ENCODE peak calls at places on chromosomes 2 and 18, in ten cellular contexts. One of them, this sample, is unnamed.

GRCh38 chr2:10163498-10164486 is 41.3 kb downstream of the RRM2 start:
- DNase-seq in ELR: peak; percentile 61
- DNase-seq in activated CD4-positive, alpha-beta T cell treated with anti-CD3 and anti-CD28 coated beads, Interleukin-2, amount 50 U/mL, for 1 hour: no peak
- DNase-seq in H54: no peak
- DNase-seq in astrocyte of the cerebellum: no peak
- DNase-seq in T-helper 2 cell: no peak
- DNase-seq in EL: peak; percentile 34
- DNase-seq in AML-193: no peak
- DNase-seq in stimulated activated CD8-positive, alpha-beta memory T cell treated with anti-CD3 and anti-CD28 coated beads, Interleukin-4, amount 100 ng/mL, for 4 hours: no peak
- DNase-seq in neural crest cell: no peak
- DNase-seq in this sample: no peak

GRCh38 chr2:15400240-15400826 is 160.8 kb downstream of the NBAS start:
- DNase-seq in ELR: no peak
- DNase-seq in activated CD4-positive, alpha-beta T cell treated with anti-CD3 and anti-CD28 coated beads, Interleukin-2, amount 50 U/mL, for 1 hour: no peak
- DNase-seq in H54: no peak
- DNase-seq in astrocyte of the cerebellum: no peak
- DNase-seq in T-helper 2 cell: no peak
- DNase-seq in EL: no peak
- DNase-seq in AML-193: no peak
- DNase-seq in stimulated activated CD8-positive, alpha-beta memory T cell treated with anti-CD3 and anti-CD28 coated beads, Interleukin-4, amount 100 ng/mL, for 4 hours: no peak
- DNase-seq in neural crest cell: no peak
- DNase-seq in this sample: no peak

GRCh38 chr2:149826471-149827125 is 239.0 kb upstream of the MMADHC start:
- DNase-seq in ELR: peak; percentile 7
- DNase-seq in activated CD4-positive, alpha-beta T cell treated with anti-CD3 and anti-CD28 coated beads, Interleukin-2, amount 50 U/mL, for 1 hour: no peak
- DNase-seq in H54: no peak
- DNase-seq in astrocyte of the cerebellum: no peak
- DNase-seq in T-helper 2 cell: no peak
- DNase-seq in EL: peak; percentile 7
- DNase-seq in AML-193: no peak
- DNase-seq in stimulated activated CD8-positive, alpha-beta memory T cell treated with anti-CD3 and anti-CD28 coated beads, Interleukin-4, amount 100 ng/mL, for 4 hours: no peak
- DNase-seq in neural crest cell: no peak
- DNase-seq in this sample: peak; percentile 30

GRCh38 chr18:9417081-9417841 is 58.1 kb upstream of the RALBP1 start:
- DNase-seq in ELR: peak; percentile 54
- DNase-seq in activated CD4-positive, alpha-beta T cell treated with anti-CD3 and anti-CD28 coated beads, Interleukin-2, amount 50 U/mL, for 1 hour: no peak
- DNase-seq in H54: no peak
- DNase-seq in astrocyte of the cerebellum: peak; percentile 61
- DNase-seq in T-helper 2 cell: no peak
- DNase-seq in EL: peak; percentile 69
- DNase-seq in AML-193: no peak
- DNase-seq in stimulated activated CD8-positive, alpha-beta memory T cell treated with anti-CD3 and anti-CD28 coated beads, Interleukin-4, amount 100 ng/mL, for 4 hours: no peak
- DNase-seq in neural crest cell: no peak
- DNase-seq in this sample: peak; percentile 50

GRCh38 chr18:55998071-55998522 is 410.1 kb upstream of the TCF4 start:
- DNase-seq in ELR: peak; percentile 20
- DNase-seq in activated CD4-positive, alpha-beta T cell treated with anti-CD3 and anti-CD28 coated beads, Interleukin-2, amount 50 U/mL, for 1 hour: no peak
- DNase-seq in H54: no peak
- DNase-seq in astrocyte of the cerebellum: peak; percentile 15
- DNase-seq in T-helper 2 cell: no peak
- DNase-seq in EL: peak; percentile 78
- DNase-seq in AML-193: no peak
- DNase-seq in stimulated activated CD8-positive, alpha-beta memory T cell treated with anti-CD3 and anti-CD28 coated beads, Interleukin-4, amount 100 ng/mL, for 4 hours: no peak
- DNase-seq in neural crest cell: peak; percentile 41
- DNase-seq in this sample: peak; percentile 78

GRCh38 chr2:85769236-85769986 is 15.6 kb downstream of the ATOH8 start:
- DNase-seq in ELR: peak; percentile 60
- DNase-seq in activated CD4-positive, alpha-beta T cell treated with anti-CD3 and anti-CD28 coated beads, Interleukin-2, amount 50 U/mL, for 1 hour: no peak
- DNase-seq in H54: no peak
- DNase-seq in astrocyte of the cerebellum: no peak
- DNase-seq in T-helper 2 cell: no peak
- DNase-seq in EL: no peak
- DNase-seq in AML-193: no peak
- DNase-seq in stimulated activated CD8-positive, alpha-beta memory T cell treated with anti-CD3 and anti-CD28 coated beads, Interleukin-4, amount 100 ng/mL, for 4 hours: no peak
- DNase-seq in neural crest cell: no peak
- DNase-seq in this sample: no peak

GRCh38 chr2:226079677-226080076 is 680.2 kb downstream of the NYAP2 start:
- DNase-seq in ELR: peak; percentile 95
- DNase-seq in activated CD4-positive, alpha-beta T cell treated with anti-CD3 and anti-CD28 coated beads, Interleukin-2, amount 50 U/mL, for 1 hour: no peak
- DNase-seq in H54: no peak
- DNase-seq in astrocyte of the cerebellum: peak; percentile 94
- DNase-seq in T-helper 2 cell: no peak
- DNase-seq in EL: peak; percentile 93
- DNase-seq in AML-193: no peak
- DNase-seq in stimulated activated CD8-positive, alpha-beta memory T cell treated with anti-CD3 and anti-CD28 coated beads, Interleukin-4, amount 100 ng/mL, for 4 hours: no peak
- DNase-seq in neural crest cell: no peak
- DNase-seq in this sample: peak; percentile 68

GRCh38 chr18:5463390-5463789 is 80.4 kb downstream of the EPB41L3 start:
- DNase-seq in ELR: no peak
- DNase-seq in activated CD4-positive, alpha-beta T cell treated with anti-CD3 and anti-CD28 coated beads, Interleukin-2, amount 50 U/mL, for 1 hour: no peak
- DNase-seq in H54: no peak
- DNase-seq in astrocyte of the cerebellum: no peak
- DNase-seq in T-helper 2 cell: no peak
- DNase-seq in EL: no peak
- DNase-seq in AML-193: no peak
- DNase-seq in stimulated activated CD8-positive, alpha-beta memory T cell treated with anti-CD3 and anti-CD28 coated beads, Interleukin-4, amount 100 ng/mL, for 4 hours: no peak
- DNase-seq in neural crest cell: no peak
- DNase-seq in this sample: peak; percentile 55

GRCh38 chr2:171323971-171324528 is 109.7 kb downstream of the METTL8 start:
- DNase-seq in ELR: no peak
- DNase-seq in activated CD4-positive, alpha-beta T cell treated with anti-CD3 and anti-CD28 coated beads, Interleukin-2, amount 50 U/mL, for 1 hour: no peak
- DNase-seq in H54: no peak
- DNase-seq in astrocyte of the cerebellum: no peak
- DNase-seq in T-helper 2 cell: no peak
- DNase-seq in EL: no peak
- DNase-seq in AML-193: no peak
- DNase-seq in stimulated activated CD8-positive, alpha-beta memory T cell treated with anti-CD3 and anti-CD28 coated beads, Interleukin-4, amount 100 ng/mL, for 4 hours: no peak
- DNase-seq in neural crest cell: no peak
- DNase-seq in this sample: no peak

GRCh38 chr2:55357907-55358306 is 61.7 kb downstream of the CCDC88A start:
- DNase-seq in ELR: no peak
- DNase-seq in activated CD4-positive, alpha-beta T cell treated with anti-CD3 and anti-CD28 coated beads, Interleukin-2, amount 50 U/mL, for 1 hour: no peak
- DNase-seq in H54: no peak
- DNase-seq in astrocyte of the cerebellum: no peak
- DNase-seq in T-helper 2 cell: no peak
- DNase-seq in EL: peak; percentile 8
- DNase-seq in AML-193: no peak
- DNase-seq in stimulated activated CD8-positive, alpha-beta memory T cell treated with anti-CD3 and anti-CD28 coated beads, Interleukin-4, amount 100 ng/mL, for 4 hours: no peak
- DNase-seq in neural crest cell: no peak
- DNase-seq in this sample: no peak

GRCh38 chr2:162821176-162821575 is 17.4 kb downstream of the KCNH7 start:
- DNase-seq in ELR: peak; percentile 37
- DNase-seq in activated CD4-positive, alpha-beta T cell treated with anti-CD3 and anti-CD28 coated beads, Interleukin-2, amount 50 U/mL, for 1 hour: no peak
- DNase-seq in H54: no peak
- DNase-seq in astrocyte of the cerebellum: peak; percentile 11
- DNase-seq in T-helper 2 cell: no peak
- DNase-seq in EL: peak; percentile 51
- DNase-seq in AML-193: no peak
- DNase-seq in stimulated activated CD8-positive, alpha-beta memory T cell treated with anti-CD3 and anti-CD28 coated beads, Interleukin-4, amount 100 ng/mL, for 4 hours: no peak
- DNase-seq in neural crest cell: no peak
- DNase-seq in this sample: peak; percentile 2

GRCh38 chr2:129201636-129202035 is 777.8 kb upstream of the RAB6C start:
- DNase-seq in ELR: no peak
- DNase-seq in activated CD4-positive, alpha-beta T cell treated with anti-CD3 and anti-CD28 coated beads, Interleukin-2, amount 50 U/mL, for 1 hour: no peak
- DNase-seq in H54: no peak
- DNase-seq in astrocyte of the cerebellum: no peak
- DNase-seq in T-helper 2 cell: no peak
- DNase-seq in EL: no peak
- DNase-seq in AML-193: no peak
- DNase-seq in stimulated activated CD8-positive, alpha-beta memory T cell treated with anti-CD3 and anti-CD28 coated beads, Interleukin-4, amount 100 ng/mL, for 4 hours: no peak
- DNase-seq in neural crest cell: no peak
- DNase-seq in this sample: no peak

GRCh38 chr2:6073260-6074141 is 381.3 kb downstream of the SOX11 start:
- DNase-seq in ELR: no peak
- DNase-seq in activated CD4-positive, alpha-beta T cell treated with anti-CD3 and anti-CD28 coated beads, Interleukin-2, amount 50 U/mL, for 1 hour: no peak
- DNase-seq in H54: peak; percentile 7
- DNase-seq in astrocyte of the cerebellum: peak; percentile 83
- DNase-seq in T-helper 2 cell: no peak
- DNase-seq in EL: no peak
- DNase-seq in AML-193: no peak
- DNase-seq in stimulated activated CD8-positive, alpha-beta memory T cell treated with anti-CD3 and anti-CD28 coated beads, Interleukin-4, amount 100 ng/mL, for 4 hours: no peak
- DNase-seq in neural crest cell: peak; percentile 48
- DNase-seq in this sample: peak; percentile 80

GRCh38 chr2:202339052-202339870 is 36.9 kb upstream of the BMPR2 start:
- DNase-seq in ELR: peak; percentile 70
- DNase-seq in activated CD4-positive, alpha-beta T cell treated with anti-CD3 and anti-CD28 coated beads, Interleukin-2, amount 50 U/mL, for 1 hour: no peak
- DNase-seq in H54: peak; percentile 33
- DNase-seq in astrocyte of the cerebellum: no peak
- DNase-seq in T-helper 2 cell: no peak
- DNase-seq in EL: peak; percentile 69
- DNase-seq in AML-193: no peak
- DNase-seq in stimulated activated CD8-positive, alpha-beta memory T cell treated with anti-CD3 and anti-CD28 coated beads, Interleukin-4, amount 100 ng/mL, for 4 hours: no peak
- DNase-seq in neural crest cell: no peak
- DNase-seq in this sample: peak; percentile 14

GRCh38 chr2:147098946-147099345 is 745.9 kb upstream of the ACVR2A start:
- DNase-seq in ELR: no peak
- DNase-seq in activated CD4-positive, alpha-beta T cell treated with anti-CD3 and anti-CD28 coated beads, Interleukin-2, amount 50 U/mL, for 1 hour: no peak
- DNase-seq in H54: no peak
- DNase-seq in astrocyte of the cerebellum: no peak
- DNase-seq in T-helper 2 cell: no peak
- DNase-seq in EL: no peak
- DNase-seq in AML-193: no peak
- DNase-seq in stimulated activated CD8-positive, alpha-beta memory T cell treated with anti-CD3 and anti-CD28 coated beads, Interleukin-4, amount 100 ng/mL, for 4 hours: no peak
- DNase-seq in neural crest cell: no peak
- DNase-seq in this sample: no peak

GRCh38 chr18:50518787-50519520 is 40.9 kb upstream of the MAPK4 start:
- DNase-seq in ELR: no peak
- DNase-seq in activated CD4-positive, alpha-beta T cell treated with anti-CD3 and anti-CD28 coated beads, Interleukin-2, amount 50 U/mL, for 1 hour: no peak
- DNase-seq in H54: no peak
- DNase-seq in astrocyte of the cerebellum: no peak
- DNase-seq in T-helper 2 cell: no peak
- DNase-seq in EL: no peak
- DNase-seq in AML-193: no peak
- DNase-seq in stimulated activated CD8-positive, alpha-beta memory T cell treated with anti-CD3 and anti-CD28 coated beads, Interleukin-4, amount 100 ng/mL, for 4 hours: no peak
- DNase-seq in neural crest cell: no peak
- DNase-seq in this sample: no peak

GRCh38 chr18:23105030-23105429 is 30.3 kb upstream of the CABLES1 start:
- DNase-seq in ELR: no peak
- DNase-seq in activated CD4-positive, alpha-beta T cell treated with anti-CD3 and anti-CD28 coated beads, Interleukin-2, amount 50 U/mL, for 1 hour: no peak
- DNase-seq in H54: no peak
- DNase-seq in astrocyte of the cerebellum: no peak
- DNase-seq in T-helper 2 cell: no peak
- DNase-seq in EL: no peak
- DNase-seq in AML-193: no peak
- DNase-seq in stimulated activated CD8-positive, alpha-beta memory T cell treated with anti-CD3 and anti-CD28 coated beads, Interleukin-4, amount 100 ng/mL, for 4 hours: no peak
- DNase-seq in neural crest cell: no peak
- DNase-seq in this sample: no peak

GRCh38 chr2:207531024-207531411 is 1.3 kb downstream of the CREB1 start:
- DNase-seq in ELR: peak; percentile 38
- DNase-seq in activated CD4-positive, alpha-beta T cell treated with anti-CD3 and anti-CD28 coated beads, Interleukin-2, amount 50 U/mL, for 1 hour: no peak
- DNase-seq in H54: no peak
- DNase-seq in astrocyte of the cerebellum: no peak
- DNase-seq in T-helper 2 cell: no peak
- DNase-seq in EL: peak; percentile 29
- DNase-seq in AML-193: no peak
- DNase-seq in stimulated activated CD8-positive, alpha-beta memory T cell treated with anti-CD3 and anti-CD28 coated beads, Interleukin-4, amount 100 ng/mL, for 4 hours: no peak
- DNase-seq in neural crest cell: no peak
- DNase-seq in this sample: no peak

GRCh38 chr2:7703523-7704144 is 786.4 kb downstream of the RNF144A start:
- DNase-seq in ELR: no peak
- DNase-seq in activated CD4-positive, alpha-beta T cell treated with anti-CD3 and anti-CD28 coated beads, Interleukin-2, amount 50 U/mL, for 1 hour: no peak
- DNase-seq in H54: no peak
- DNase-seq in astrocyte of the cerebellum: no peak
- DNase-seq in T-helper 2 cell: no peak
- DNase-seq in EL: no peak
- DNase-seq in AML-193: no peak
- DNase-seq in stimulated activated CD8-positive, alpha-beta memory T cell treated with anti-CD3 and anti-CD28 coated beads, Interleukin-4, amount 100 ng/mL, for 4 hours: no peak
- DNase-seq in neural crest cell: no peak
- DNase-seq in this sample: no peak

GRCh38 chr2:86078801-86079545 is 26.7 kb downstream of the POLR1A start:
- DNase-seq in ELR: peak; percentile 42
- DNase-seq in activated CD4-positive, alpha-beta T cell treated with anti-CD3 and anti-CD28 coated beads, Interleukin-2, amount 50 U/mL, for 1 hour: peak; percentile 27
- DNase-seq in H54: no peak
- DNase-seq in astrocyte of the cerebellum: peak; percentile 47
- DNase-seq in T-helper 2 cell: no peak
- DNase-seq in EL: peak; percentile 38
- DNase-seq in AML-193: peak; percentile 12
- DNase-seq in stimulated activated CD8-positive, alpha-beta memory T cell treated with anti-CD3 and anti-CD28 coated beads, Interleukin-4, amount 100 ng/mL, for 4 hours: no peak
- DNase-seq in neural crest cell: no peak
- DNase-seq in this sample: peak; percentile 61

GRCh38 chr2:15667579-15668556 is 76.2 kb downstream of the DDX1 start:
- DNase-seq in ELR: peak; percentile 29
- DNase-seq in activated CD4-positive, alpha-beta T cell treated with anti-CD3 and anti-CD28 coated beads, Interleukin-2, amount 50 U/mL, for 1 hour: no peak
- DNase-seq in H54: no peak
- DNase-seq in astrocyte of the cerebellum: no peak
- DNase-seq in T-helper 2 cell: no peak
- DNase-seq in EL: peak; percentile 5
- DNase-seq in AML-193: no peak
- DNase-seq in stimulated activated CD8-positive, alpha-beta memory T cell treated with anti-CD3 and anti-CD28 coated beads, Interleukin-4, amount 100 ng/mL, for 4 hours: no peak
- DNase-seq in neural crest cell: no peak
- DNase-seq in this sample: peak; percentile 16

GRCh38 chr2:168912466-168913170 is 11.5 kb downstream of the G6PC2 start:
- DNase-seq in ELR: peak; percentile 36
- DNase-seq in activated CD4-positive, alpha-beta T cell treated with anti-CD3 and anti-CD28 coated beads, Interleukin-2, amount 50 U/mL, for 1 hour: no peak
- DNase-seq in H54: no peak
- DNase-seq in astrocyte of the cerebellum: peak; percentile 18
- DNase-seq in T-helper 2 cell: no peak
- DNase-seq in EL: peak; percentile 38
- DNase-seq in AML-193: peak; percentile 22
- DNase-seq in stimulated activated CD8-positive, alpha-beta memory T cell treated with anti-CD3 and anti-CD28 coated beads, Interleukin-4, amount 100 ng/mL, for 4 hours: no peak
- DNase-seq in neural crest cell: no peak
- DNase-seq in this sample: peak; percentile 35

GRCh38 chr2:144362401-144362800 is 157.5 kb downstream of the ZEB2 start:
- DNase-seq in ELR: no peak
- DNase-seq in activated CD4-positive, alpha-beta T cell treated with anti-CD3 and anti-CD28 coated beads, Interleukin-2, amount 50 U/mL, for 1 hour: no peak
- DNase-seq in H54: no peak
- DNase-seq in astrocyte of the cerebellum: no peak
- DNase-seq in T-helper 2 cell: no peak
- DNase-seq in EL: peak; percentile 63
- DNase-seq in AML-193: no peak
- DNase-seq in stimulated activated CD8-positive, alpha-beta memory T cell treated with anti-CD3 and anti-CD28 coated beads, Interleukin-4, amount 100 ng/mL, for 4 hours: no peak
- DNase-seq in neural crest cell: no peak
- DNase-seq in this sample: no peak

GRCh38 chr2:67465623-67466022 is 68.5 kb downstream of the ETAA1 start:
- DNase-seq in ELR: no peak
- DNase-seq in activated CD4-positive, alpha-beta T cell treated with anti-CD3 and anti-CD28 coated beads, Interleukin-2, amount 50 U/mL, for 1 hour: no peak
- DNase-seq in H54: no peak
- DNase-seq in astrocyte of the cerebellum: no peak
- DNase-seq in T-helper 2 cell: no peak
- DNase-seq in EL: no peak
- DNase-seq in AML-193: no peak
- DNase-seq in stimulated activated CD8-positive, alpha-beta memory T cell treated with anti-CD3 and anti-CD28 coated beads, Interleukin-4, amount 100 ng/mL, for 4 hours: no peak
- DNase-seq in neural crest cell: no peak
- DNase-seq in this sample: no peak

GRCh38 chr2:6993230-6993640 is 76.0 kb downstream of the RNF144A start:
- DNase-seq in ELR: no peak
- DNase-seq in activated CD4-positive, alpha-beta T cell treated with anti-CD3 and anti-CD28 coated beads, Interleukin-2, amount 50 U/mL, for 1 hour: no peak
- DNase-seq in H54: no peak
- DNase-seq in astrocyte of the cerebellum: no peak
- DNase-seq in T-helper 2 cell: no peak
- DNase-seq in EL: no peak
- DNase-seq in AML-193: no peak
- DNase-seq in stimulated activated CD8-positive, alpha-beta memory T cell treated with anti-CD3 and anti-CD28 coated beads, Interleukin-4, amount 100 ng/mL, for 4 hours: no peak
- DNase-seq in neural crest cell: no peak
- DNase-seq in this sample: no peak

GRCh38 chr18:9333441-9334350 is 877 bp upstream of the TWSG1 start:
- DNase-seq in ELR: peak; percentile 73
- DNase-seq in activated CD4-positive, alpha-beta T cell treated with anti-CD3 and anti-CD28 coated beads, Interleukin-2, amount 50 U/mL, for 1 hour: no peak
- DNase-seq in H54: no peak
- DNase-seq in astrocyte of the cerebellum: peak; percentile 22
- DNase-seq in T-helper 2 cell: no peak
- DNase-seq in EL: no peak
- DNase-seq in AML-193: no peak
- DNase-seq in stimulated activated CD8-positive, alpha-beta memory T cell treated with anti-CD3 and anti-CD28 coated beads, Interleukin-4, amount 100 ng/mL, for 4 hours: no peak
- DNase-seq in neural crest cell: peak; percentile 3
- DNase-seq in this sample: no peak

GRCh38 chr18:5584751-5585417 is 41.1 kb upstream of the EPB41L3 start:
- DNase-seq in ELR: no peak
- DNase-seq in activated CD4-positive, alpha-beta T cell treated with anti-CD3 and anti-CD28 coated beads, Interleukin-2, amount 50 U/mL, for 1 hour: no peak
- DNase-seq in H54: peak; percentile 7
- DNase-seq in astrocyte of the cerebellum: peak; percentile 45
- DNase-seq in T-helper 2 cell: no peak
- DNase-seq in EL: no peak
- DNase-seq in AML-193: no peak
- DNase-seq in stimulated activated CD8-positive, alpha-beta memory T cell treated with anti-CD3 and anti-CD28 coated beads, Interleukin-4, amount 100 ng/mL, for 4 hours: no peak
- DNase-seq in neural crest cell: no peak
- DNase-seq in this sample: peak; percentile 56

GRCh38 chr18:48100712-48101165 is 170.3 kb upstream of the SMAD2 start:
- DNase-seq in ELR: no peak
- DNase-seq in activated CD4-positive, alpha-beta T cell treated with anti-CD3 and anti-CD28 coated beads, Interleukin-2, amount 50 U/mL, for 1 hour: no peak
- DNase-seq in H54: no peak
- DNase-seq in astrocyte of the cerebellum: no peak
- DNase-seq in T-helper 2 cell: no peak
- DNase-seq in EL: no peak
- DNase-seq in AML-193: no peak
- DNase-seq in stimulated activated CD8-positive, alpha-beta memory T cell treated with anti-CD3 and anti-CD28 coated beads, Interleukin-4, amount 100 ng/mL, for 4 hours: no peak
- DNase-seq in neural crest cell: no peak
- DNase-seq in this sample: no peak